ENCODE peak calls at places on chromosomes 4 and X, in six cellular contexts. E, F, H, S, Q and W are unnamed samples. For H3K36me3, the result is how much of the 10 kb centered on the place peaks cover.

GRCh38 chr4:102477657-102478056 is 23.5 kb upstream of the NFKB1 start:
- DNase-seq in E (no peak), F (no peak), H (no peak), S (peak), Q (no peak), W (peak)

GRCh38 chr4:104494822-104495559 is at the start of gene CXXC4:
- DNase-seq in E (peak), F (peak), H (peak), S (no peak), Q (peak), W (peak)

GRCh38 chrX:47293106-47293505 is 60.3 kb downstream of the USP11 start:
- DNase-seq in E (no peak), F (no peak), H (no peak), S (peak), Q (no peak), W (no peak)

GRCh38 chrX:29721152-29721551 is 494.2 kb upstream of the MAGEB2 start:
- DNase-seq in E (no peak), F (no peak), H (no peak), S (no peak), Q (no peak), W (no peak)

GRCh38 chrX:136250191-136251041 is 784 bp downstream of the MAP7D3 start:
- DNase-seq in E (no peak), F (no peak), H (no peak), S (no peak), Q (peak), W (peak)

GRCh38 chr4:82988323-82988832 is 22.2 kb downstream of the LIN54 start:
- DNase-seq in E (no peak), F (no peak), H (no peak), S (peak), Q (no peak), W (peak)

GRCh38 chr4:154088741-154089140 is 299.9 kb upstream of the SFRP2 start:
- DNase-seq in E (no peak), F (no peak), H (no peak), S (no peak), Q (no peak), W (no peak)

GRCh38 chr4:55549888-55550287 is 3.2 kb upstream of the CLOCK start:
- DNase-seq in E (peak), F (no peak), H (no peak), S (peak), Q (no peak), W (peak)

GRCh38 chr4:6840062-6840976 is 57.8 kb downstream of the KIAA0232 start:
- DNase-seq in E (no peak), F (no peak), H (no peak), S (no peak), Q (peak), W (peak)

GRCh38 chrX:30865020-30865419 is 24.0 kb downstream of the TAB3 start:
- DNase-seq in E (no peak), F (peak), H (no peak), S (peak), Q (peak), W (peak)

GRCh38 chrX:153688900-153689590 is 1.3 kb downstream of the SLC6A8 start:
- DNase-seq in E (no peak), F (no peak), H (peak), S (peak), Q (peak), W (peak)

GRCh38 chrX:47814853-47815252 is 21.8 kb upstream of the ZNF81 start:
- DNase-seq in E (no peak), F (no peak), H (no peak), S (no peak), Q (peak), W (peak)

GRCh38 chr4:126777649-126778048 is 855.1 kb upstream of the INTU start:
- DNase-seq in E (no peak), F (no peak), H (no peak), S (no peak), Q (no peak), W (peak)

GRCh38 chr4:1940566-1940965 is 68.2 kb downstream of the NELFA start:
- DNase-seq in E (no peak), F (no peak), H (no peak), S (no peak), Q (no peak), W (no peak)

GRCh38 chrX:139642241-139642927 is 65.6 kb downstream of the MCF2 start:
- DNase-seq in E (no peak), F (no peak), H (no peak), S (no peak), Q (peak), W (peak)

GRCh38 chr4:159480826-159481225 is 377.9 kb downstream of the RAPGEF2 start:
- DNase-seq in E (no peak), F (no peak), H (no peak), S (no peak), Q (no peak), W (no peak)

GRCh38 chr4:159484861-159485260 is 382.0 kb downstream of the RAPGEF2 start:
- DNase-seq in E (no peak), F (no peak), H (no peak), S (peak), Q (no peak), W (no peak)

GRCh38 chr4:159483110-159483509 is 380.2 kb downstream of the RAPGEF2 start:
- DNase-seq in E (no peak), F (no peak), H (no peak), S (no peak), Q (no peak), W (no peak)

GRCh38 chr4:159481936-159482335 is 379.1 kb downstream of the RAPGEF2 start:
- DNase-seq in E (no peak), F (no peak), H (no peak), S (no peak), Q (no peak), W (no peak)

GRCh38 chr4:159484049-159484448 is 381.2 kb downstream of the RAPGEF2 start:
- DNase-seq in E (no peak), F (no peak), H (no peak), S (peak), Q (no peak), W (no peak)
- H3K36me3 ChIP-seq in E (under half), F (under half), H (under half), S (under half), Q (under half), W (under half)

GRCh38 chr4:20592666-20593065 is 107.6 kb upstream of the PACRGL start:
- DNase-seq in E (no peak), F (no peak), H (no peak), S (no peak), Q (no peak), W (peak)

GRCh38 chr4:20591571-20592455 is 108.4 kb upstream of the PACRGL start:
- DNase-seq in E (no peak), F (no peak), H (no peak), S (no peak), Q (no peak), W (no peak)

GRCh38 chr4:20589436-20589835 is 110.8 kb upstream of the PACRGL start:
- DNase-seq in E (no peak), F (no peak), H (no peak), S (no peak), Q (peak), W (no peak)
- TF ChIP-seq EZH2phosphoT487 in E (no peak), F (no peak), H (no peak), S (no peak), Q (no peak), W (no peak)

GRCh38 chr4:42152507-42153504 is at the start of gene BEND4:
- DNase-seq in E (no peak), F (peak), H (peak), S (no peak), Q (peak), W (peak)
- H3K9ac ChIP-seq in E (no peak), F (peak), H (no peak), S (no peak), Q (no peak), W (no peak)

GRCh38 chr4:86296865-86297264 is 63.0 kb downstream of the MAPK10 start:
- DNase-seq in E (no peak), F (no peak), H (no peak), S (no peak), Q (no peak), W (no peak)

GRCh38 chr4:86300516-86300915 is 59.3 kb downstream of the MAPK10 start:
- DNase-seq in E (no peak), F (no peak), H (no peak), S (no peak), Q (no peak), W (no peak)

GRCh38 chr4:86291180-86291579 is 68.7 kb downstream of the MAPK10 start:
- DNase-seq in E (no peak), F (no peak), H (no peak), S (no peak), Q (no peak), W (no peak)

GRCh38 chr4:86294883-86295282 is 65.0 kb downstream of the MAPK10 start:
- DNase-seq in E (no peak), F (no peak), H (no peak), S (no peak), Q (no peak), W (no peak)
- H3K36me3 ChIP-seq in E (under half), F (under half), H (under half), S (under half), Q (under half), W (under half)

DNA sequence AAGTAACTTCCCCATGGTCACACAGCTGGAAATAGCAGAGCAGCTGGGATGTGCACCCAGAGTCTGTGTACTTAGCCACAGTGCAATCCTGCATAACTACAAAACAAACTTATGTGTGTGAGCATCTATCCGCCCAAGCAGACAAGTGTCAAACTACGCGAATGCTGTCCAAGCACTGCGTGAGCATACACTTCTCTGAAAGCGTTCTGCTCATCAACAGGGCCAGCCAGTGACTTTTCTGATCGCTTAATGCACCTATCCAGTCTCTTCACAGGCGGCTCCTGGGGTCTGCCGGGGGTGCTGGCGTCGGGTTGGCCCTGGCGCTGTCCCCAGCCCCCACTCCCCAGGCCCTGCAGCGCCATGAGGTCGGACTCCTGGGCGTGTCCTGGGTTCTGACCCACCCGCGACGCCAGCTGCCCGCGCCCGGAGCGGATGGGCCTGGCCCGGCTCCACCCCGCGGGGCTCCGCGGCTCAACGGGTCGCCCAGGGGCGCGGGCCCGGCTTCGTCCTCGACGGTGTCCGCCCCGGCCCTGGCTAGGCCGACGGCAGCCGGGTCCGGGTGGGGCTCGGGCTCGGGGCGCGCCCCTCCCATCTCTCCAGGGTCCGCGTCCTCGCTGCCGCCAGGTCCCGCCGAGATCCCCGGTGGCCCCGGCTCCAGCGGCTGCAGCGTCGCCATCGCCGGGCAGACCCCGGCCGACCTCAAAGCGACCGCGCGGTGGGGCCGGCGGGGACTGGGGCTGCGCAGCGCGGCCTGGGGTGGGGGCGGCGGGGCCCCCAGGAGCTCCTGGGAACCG is 1.3 kb upstream of the ZNF141 start:
- DNase-seq in E (no peak), F (no peak), H (peak), S (no peak), Q (peak), W (peak)
- TF ChIP-seq EZH2phosphoT487 in E (no peak), F (no peak), H (no peak), S (no peak), Q (no peak), W (no peak)

DNA sequence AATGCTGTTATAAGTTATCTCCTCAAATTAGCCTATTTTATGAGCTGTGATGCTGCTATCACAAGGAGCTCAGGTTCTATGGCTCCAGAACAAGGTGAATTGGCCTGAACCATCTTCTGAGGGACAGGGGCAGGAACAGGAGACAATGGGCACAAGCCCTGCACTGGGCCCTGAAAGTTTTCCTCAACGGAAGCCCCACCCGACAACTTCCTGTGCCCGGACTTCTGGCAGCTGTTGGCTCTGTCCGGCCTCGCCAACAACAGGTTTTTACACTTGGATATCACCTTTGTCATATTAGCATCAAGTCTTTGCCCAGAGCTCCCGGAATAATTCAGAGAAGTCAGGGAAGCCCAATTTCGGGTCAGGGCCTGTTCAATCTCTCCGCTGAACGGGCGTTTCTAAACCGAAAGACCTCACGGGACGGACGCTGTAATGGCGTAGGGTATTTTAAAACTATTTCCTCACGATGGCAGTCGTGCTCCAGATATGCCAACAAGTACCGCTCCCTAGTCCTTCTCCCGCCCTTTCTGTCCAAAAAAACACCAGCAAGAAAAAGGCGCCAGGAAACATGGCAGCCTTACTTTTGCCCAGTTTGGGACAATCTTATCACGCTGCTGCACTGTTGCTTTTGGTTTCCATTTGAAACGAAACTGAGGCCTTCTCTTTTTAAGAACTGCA is 201.0 kb upstream of the STK26 start:
- DNase-seq in E (no peak), F (peak), H (peak), S (no peak), Q (no peak), W (no peak)
- H3K9ac ChIP-seq in E (no peak), F (peak), H (peak), S (no peak), Q (no peak), W (no peak)

GRCh38 chrX:40077176-40077575 is 20.6 kb downstream of the BCOR start:
- DNase-seq in E (no peak), F (no peak), H (no peak), S (no peak), Q (no peak), W (no peak)
- H3K36me3 ChIP-seq in E (under half), F (under half), H (under half), S (under half), Q (under half), W (under half)

DNA sequence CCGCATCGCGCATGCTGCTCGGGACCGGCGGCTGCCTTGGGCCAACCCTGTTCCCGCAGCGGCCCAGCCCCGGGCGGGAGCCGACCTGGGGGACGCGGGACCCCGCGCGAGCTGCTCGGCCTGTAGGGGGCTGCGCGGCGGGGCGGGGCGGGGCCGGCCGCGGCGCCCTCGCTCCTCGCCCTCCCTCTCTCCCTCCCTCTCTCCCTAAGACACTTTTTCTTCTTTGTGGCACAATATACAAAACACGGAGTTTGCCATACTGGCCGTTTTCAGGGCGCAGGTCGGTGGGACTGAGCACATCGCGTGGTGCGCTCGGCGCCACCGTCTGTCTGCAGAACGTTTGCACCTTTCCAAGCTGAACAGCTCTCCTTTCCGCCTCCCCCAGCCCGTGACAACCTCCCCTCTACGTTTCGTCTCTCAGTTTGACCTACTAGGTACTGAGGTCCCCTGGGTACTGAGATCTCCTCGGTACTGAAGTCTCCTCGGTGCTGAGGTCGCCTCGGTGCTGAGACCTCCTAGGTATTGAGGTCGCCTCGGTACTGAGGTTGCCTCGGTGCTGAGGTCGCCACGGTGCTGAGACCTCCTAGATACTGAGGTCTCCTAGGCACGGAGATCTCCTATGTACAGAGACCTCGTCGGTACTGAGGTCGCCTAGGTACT is 261.1 kb upstream of the PLCXD1 start:
- DNase-seq in E (no peak), F (no peak), H (peak), S (peak), Q (peak), W (peak)
- TF ChIP-seq EZH2phosphoT487 in E (no peak), F (no peak), H (no peak), S (no peak), Q (no peak), W (no peak)

GRCh38 chrX:15988661-15989603 is 134.3 kb upstream of the AP1S2 start:
- DNase-seq in E (no peak), F (no peak), H (no peak), S (peak), Q (no peak), W (peak)
- H3K9ac ChIP-seq in E (no peak), F (no peak), H (no peak), S (no peak), Q (no peak), W (no peak)